ENCODE peak calls at places on chromosomes 6 and 20, in six cellular contexts. L, E, Q, R, C and M are unnamed samples.

GRCh38 chr20:45704969-45705637 is at the start of gene WFDC10B:
- DNase-seq in R (no peak), C (no peak), Q (no peak), E (no peak), L (no peak), M (no peak)

GRCh38 chr6:163923658-163924411 is 509.3 kb downstream of the QKI start:
- DNase-seq in E (no peak), R (no peak), Q (no peak), L (no peak), C (no peak), M (no peak)

GRCh38 chr6:22737331-22737730 is 168.0 kb downstream of the HDGFL1 start:
- DNase-seq in L (no peak), Q (peak), C (no peak), R (peak), E (peak), M (no peak)

GRCh38 chr6:45665859-45666258 is 288.1 kb upstream of the SUPT3H start:
- DNase-seq in Q (no peak), E (no peak), R (no peak), L (no peak), C (no peak), M (no peak)

GRCh38 chr6:155054851-155055250 is 59.7 kb downstream of the TIAM2 start:
- DNase-seq in L (no peak), C (no peak), R (no peak), E (no peak), Q (no peak), M (no peak)

GRCh38 chr20:60960500-60960899 is 291.6 kb upstream of the CDH4 start:
- DNase-seq in E (no peak), C (no peak), L (no peak), Q (no peak), R (no peak), M (no peak)

GRCh38 chr20:33681288-33681687 is 4.9 kb downstream of the E2F1 start:
- DNase-seq in R (no peak), C (no peak), Q (no peak), E (no peak), L (no peak), M (no peak)

GRCh38 chr6:7441048-7441775 is 51.6 kb downstream of the RIOK1 start:
- DNase-seq in L (no peak), Q (no peak), E (no peak), R (no peak), C (no peak), M (no peak)

GRCh38 chr20:10667560-10668167 is 6.1 kb downstream of the JAG1 start:
- DNase-seq in L (no peak), R (no peak), Q (no peak), E (no peak), C (no peak), M (no peak)

GRCh38 chr6:13012977-13013680 is 296.6 kb downstream of the PHACTR1 start:
- DNase-seq in E (no peak), Q (no peak), L (no peak), C (no peak), R (peak), M (no peak)

GRCh38 chr20:36845288-36845969 is 30.5 kb upstream of the TLDC2 start:
- DNase-seq in Q (no peak), C (no peak), E (no peak), R (no peak), L (no peak), M (no peak)

GRCh38 chr6:106182455-106182854 is 96.3 kb downstream of the PRDM1 start:
- DNase-seq in C (no peak), L (no peak), R (no peak), Q (no peak), E (no peak), M (no peak)

GRCh38 chr6:163872335-163872734 is 457.8 kb downstream of the QKI start:
- DNase-seq in R (no peak), E (peak), L (peak), C (peak), Q (no peak), M (peak)

GRCh38 chr6:322205-322930 is 30.1 kb downstream of the DUSP22 start:
- DNase-seq in R (no peak), Q (no peak), L (no peak), C (no peak), E (no peak), M (no peak)
- TF ChIP-seq CTCF in R (no peak), Q (no peak), L (peak), C (no peak), E (no peak), M (no peak)

GRCh38 chr6:136980070-136980469 is 58.0 kb downstream of the SLC35D3 start:
- DNase-seq in E (no peak), C (no peak), Q (no peak), L (no peak), R (no peak), M (no peak)
- TF ChIP-seq CTCF in E (no peak), C (no peak), Q (no peak), L (no peak), R (no peak), M (no peak)

GRCh38 chr6:27066802-27067201 is 180.7 kb upstream of the PRSS16 start:
- DNase-seq in Q (no peak), R (no peak), C (no peak), L (no peak), E (no peak), M (no peak)
- TF ChIP-seq CTCF in Q (no peak), R (no peak), C (no peak), L (no peak), E (no peak), M (no peak)

GRCh38 chr6:110320307-110320706 is 37.8 kb downstream of the METTL24 start:
- DNase-seq in C (no peak), L (no peak), E (no peak), Q (no peak), R (no peak), M (no peak)
- TF ChIP-seq CTCF in C (no peak), L (no peak), E (no peak), Q (no peak), R (no peak), M (no peak)